ENCODE peak calls at places on chromosomes 13 and 19, in nine cellular contexts. R is lung, F is right atrium auricular region, Q is bronchial epithelial cell, S is foreskin fibroblast, M is mammary epithelial cell, E is tibial nerve, H is uterus, P is IMR-90. Z is an unnamed sample.

GRCh38 chr13:27918041-27918917 is 1.5 kb upstream of the PDX1 start:
- DNase-seq in R (no peak), F (no peak), Q (no peak), S (no peak), M (no peak), E (no peak), H (no peak), P (no peak), Z (no peak)

GRCh38 chr19:3979289-3979673 is 6.0 kb downstream of the EEF2 start:
- DNase-seq in R (no peak), F (no peak), Q (no peak), S (no peak), M (no peak), E (no peak), H (no peak), P (no peak), Z (no peak)

GRCh38 chr19:5967571-5967970 is 10.4 kb downstream of the RANBP3 start:
- DNase-seq in R (no peak), F (no peak), Q (no peak), S (no peak), M (no peak), E (no peak), H (no peak), P (no peak), Z (no peak)

GRCh38 chr19:13208964-13209796 is 59.0 kb downstream of the IER2 start:
- DNase-seq in R (no peak), F (no peak), Q (no peak), S (no peak), M (no peak), E (no peak), H (no peak), P (no peak), Z (no peak)

GRCh38 chr13:33728271-33729037 is 89.5 kb upstream of the RFC3 start:
- DNase-seq in R (peak), F (peak), Q (peak), S (no peak), M (peak), E (peak), H (no peak), P (no peak), Z (no peak)

GRCh38 chr19:57558525-57558924 is 1.1 kb downstream of the ZNF550 start:
- DNase-seq in R (no peak), F (no peak), Q (peak), S (no peak), M (no peak), E (no peak), H (no peak), P (peak), Z (no peak)

GRCh38 chr13:97274782-97275252 is 52.7 kb downstream of the MBNL2 start:
- DNase-seq in R (no peak), F (no peak), Q (peak), S (no peak), M (peak), E (no peak), H (no peak), P (peak), Z (no peak)

GRCh38 chr19:57280913-57281425 is 684 bp downstream of the ZNF460 start:
- DNase-seq in R (no peak), F (no peak), Q (no peak), S (no peak), M (peak), E (no peak), H (no peak), P (no peak), Z (no peak)

GRCh38 chr13:34137200-34137599 is 319.3 kb downstream of the RFC3 start:
- DNase-seq in R (no peak), F (no peak), Q (no peak), S (no peak), M (no peak), E (no peak), H (no peak), P (no peak), Z (no peak)

GRCh38 chr19:3163230-3163886 is 15.2 kb upstream of the S1PR4 start:
- DNase-seq in R (peak), F (no peak), Q (no peak), S (no peak), M (peak), E (peak), H (peak), P (peak), Z (no peak)

GRCh38 chr13:30708541-30708940 is 26.8 kb upstream of the ALOX5AP start:
- DNase-seq in R (no peak), F (no peak), Q (peak), S (no peak), M (no peak), E (no peak), H (no peak), P (peak), Z (no peak)

GRCh38 chr19:18416778-18417249 is 2.4 kb upstream of the SSBP4 start:
- DNase-seq in R (peak), F (peak), Q (no peak), S (peak), M (no peak), E (peak), H (peak), P (peak), Z (no peak)

GRCh38 chr13:76339649-76340048 is 546.6 kb downstream of the KCTD12 start:
- DNase-seq in R (no peak), F (no peak), Q (no peak), S (no peak), M (no peak), E (no peak), H (no peak), P (no peak), Z (no peak)

GRCh38 chr19:43651758-43652545 is 12.3 kb upstream of the CADM4 start:
- DNase-seq in R (peak), F (no peak), Q (peak), S (peak), M (no peak), E (peak), H (peak), P (peak), Z (no peak)

GRCh38 chr19:995051-995827 is 5.0 kb upstream of the GRIN3B start:
- DNase-seq in R (peak), F (no peak), Q (no peak), S (no peak), M (no peak), E (no peak), H (no peak), P (no peak), Z (no peak)

GRCh38 chr19:32339988-32340874 is 5.2 kb upstream of the ZNF507 start:
- DNase-seq in R (peak), F (peak), Q (peak), S (no peak), M (no peak), E (peak), H (peak), P (peak), Z (no peak)

GRCh38 chr13:76637651-76638111 is 248.5 kb downstream of the KCTD12 start:
- DNase-seq in R (no peak), F (no peak), Q (no peak), S (peak), M (no peak), E (no peak), H (no peak), P (peak), Z (no peak)

GRCh38 chr13:41502021-41502420 is 44.7 kb downstream of the RGCC start:
- DNase-seq in R (no peak), F (no peak), Q (no peak), S (no peak), M (no peak), E (no peak), H (no peak), P (no peak), Z (no peak)

GRCh38 chr13:101157261-101157660 is 259.0 kb downstream of the NALCN start:
- DNase-seq in R (no peak), F (no peak), Q (peak), S (no peak), M (peak), E (no peak), H (no peak), P (no peak), Z (no peak)

GRCh38 chr19:19627716-19628498 is at the start of gene LPAR2:
- DNase-seq in R (peak), F (no peak), Q (no peak), S (no peak), M (peak), E (no peak), H (no peak), P (no peak), Z (no peak)

GRCh38 chr13:50090211-50090610 is 75.0 kb downstream of the KCNRG start:
- DNase-seq in R (no peak), F (no peak), Q (no peak), S (no peak), M (no peak), E (no peak), H (no peak), P (no peak), Z (no peak)

GRCh38 chr13:38180670-38181069 is 169.0 kb upstream of the UFM1 start:
- DNase-seq in R (no peak), F (no peak), Q (no peak), S (no peak), M (no peak), E (no peak), H (no peak), P (no peak), Z (no peak)
- H3K4me3 ChIP-seq in R (no peak), F (no peak), Q (no peak), S (peak), M (peak), E (no peak), H (no peak), P (peak), Z (peak)

GRCh38 chr13:75214846-75215245 is 267.1 kb downstream of the TBC1D4 start:
- DNase-seq in R (no peak), F (no peak), Q (peak), S (no peak), M (peak), E (no peak), H (no peak), P (no peak), Z (no peak)
- TF ChIP-seq CTCF in R (no peak), F (no peak), Q (no peak), S (no peak), M (no peak), E (no peak), H (no peak), P (no peak), Z (no peak)

GRCh38 chr19:53157601-53158000 is 1.3 kb downstream of the ZNF347 start:
- DNase-seq in R (no peak), F (no peak), Q (no peak), S (peak), M (peak), E (no peak), H (no peak), P (peak), Z (no peak)

GRCh38 chr19:53160350-53160749 is 1.5 kb upstream of the ZNF347 start:
- DNase-seq in R (no peak), F (no peak), Q (no peak), S (no peak), M (no peak), E (no peak), H (no peak), P (no peak), Z (no peak)

GRCh38 chr19:53161123-53161522 is 2.3 kb upstream of the ZNF347 start:
- DNase-seq in R (no peak), F (no peak), Q (no peak), S (no peak), M (no peak), E (no peak), H (no peak), P (no peak), Z (no peak)

GRCh38 chr19:53156888-53157287 is 2.0 kb downstream of the ZNF347 start:
- DNase-seq in R (no peak), F (no peak), Q (no peak), S (no peak), M (no peak), E (no peak), H (no peak), P (no peak), Z (no peak)

GRCh38 chr19:53158119-53158656 is 665 bp downstream of the ZNF347 start:
- DNase-seq in R (peak), F (no peak), Q (no peak), S (peak), M (peak), E (no peak), H (peak), P (peak), Z (no peak)
- H3K4me3 ChIP-seq in R (peak), F (peak), Q (peak), S (peak), M (peak), E (peak), H (peak), P (peak), Z (peak)

GRCh38 chr13:110770678-110771077 is 57.2 kb downstream of the ING1 start:
- DNase-seq in R (no peak), F (no peak), Q (no peak), S (no peak), M (no peak), E (no peak), H (no peak), P (no peak), Z (no peak)

GRCh38 chr13:110774051-110774450 is 60.6 kb downstream of the ING1 start:
- DNase-seq in R (no peak), F (no peak), Q (no peak), S (no peak), M (no peak), E (no peak), H (no peak), P (no peak), Z (no peak)

GRCh38 chr13:110773480-110773879 is 60.0 kb downstream of the ING1 start:
- DNase-seq in R (no peak), F (no peak), Q (no peak), S (no peak), M (no peak), E (no peak), H (no peak), P (no peak), Z (no peak)

GRCh38 chr13:110771194-110771593 is 57.7 kb downstream of the ING1 start:
- DNase-seq in R (no peak), F (no peak), Q (no peak), S (no peak), M (no peak), E (no peak), H (no peak), P (peak), Z (no peak)

DNA sequence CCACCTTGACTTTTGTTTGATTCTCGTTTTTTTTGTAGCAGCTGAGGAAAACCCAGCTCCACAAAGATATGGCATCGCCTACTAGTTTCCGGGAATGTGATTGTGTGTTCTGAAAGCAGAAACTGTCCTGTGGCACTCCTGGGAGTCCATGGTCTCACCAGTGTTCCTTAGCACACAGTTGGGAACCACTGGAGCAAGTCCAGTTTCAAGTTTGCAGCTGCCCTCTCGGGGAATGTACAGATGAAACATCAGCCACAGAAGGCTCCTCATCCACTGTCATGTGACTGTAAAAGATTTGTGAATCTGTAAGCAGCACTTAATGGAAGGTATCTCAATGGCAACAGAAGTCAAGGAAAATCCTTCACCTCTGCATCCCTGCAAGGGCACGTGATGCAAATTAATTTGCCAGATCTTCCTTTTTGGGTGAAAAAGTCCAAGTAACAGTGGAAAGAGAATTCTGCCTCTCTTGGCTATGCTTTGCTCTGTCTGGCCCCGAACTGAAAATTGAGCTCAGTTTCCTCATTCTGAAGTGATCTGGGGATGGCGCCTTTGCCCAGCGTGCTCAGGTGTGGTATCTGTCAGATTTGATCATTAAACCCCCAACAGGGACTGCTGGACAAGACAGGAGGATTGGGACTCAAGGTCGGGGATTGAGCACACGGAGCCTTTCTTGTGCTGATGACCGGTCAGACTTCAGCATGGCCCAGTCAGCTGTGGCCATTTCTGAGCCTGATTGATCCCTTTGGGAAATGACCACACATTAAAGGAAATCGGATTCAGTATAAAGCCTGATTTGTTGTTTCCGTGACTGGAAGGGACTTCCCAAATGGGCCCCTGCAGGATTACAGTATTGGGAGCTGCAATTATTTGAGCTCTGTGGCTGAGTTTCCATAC is 58.8 kb downstream of the ING1 start:
- DNase-seq in R (no peak), F (no peak), Q (no peak), S (no peak), M (no peak), E (no peak), H (no peak), P (no peak), Z (no peak)
- TF ChIP-seq CTCF in R (no peak), F (no peak), Q (no peak), S (no peak), M (no peak), E (no peak), H (no peak), P (no peak), Z (no peak)

GRCh38 chr19:47780215-47780551 is 1.7 kb downstream of the SELENOW start:
- DNase-seq in R (no peak), F (no peak), Q (no peak), S (no peak), M (no peak), E (no peak), H (no peak), P (no peak), Z (no peak)
- H3K4me3 ChIP-seq in R (peak), F (peak), Q (peak), S (peak), M (peak), E (peak), H (peak), P (no peak), Z (peak)

DNA sequence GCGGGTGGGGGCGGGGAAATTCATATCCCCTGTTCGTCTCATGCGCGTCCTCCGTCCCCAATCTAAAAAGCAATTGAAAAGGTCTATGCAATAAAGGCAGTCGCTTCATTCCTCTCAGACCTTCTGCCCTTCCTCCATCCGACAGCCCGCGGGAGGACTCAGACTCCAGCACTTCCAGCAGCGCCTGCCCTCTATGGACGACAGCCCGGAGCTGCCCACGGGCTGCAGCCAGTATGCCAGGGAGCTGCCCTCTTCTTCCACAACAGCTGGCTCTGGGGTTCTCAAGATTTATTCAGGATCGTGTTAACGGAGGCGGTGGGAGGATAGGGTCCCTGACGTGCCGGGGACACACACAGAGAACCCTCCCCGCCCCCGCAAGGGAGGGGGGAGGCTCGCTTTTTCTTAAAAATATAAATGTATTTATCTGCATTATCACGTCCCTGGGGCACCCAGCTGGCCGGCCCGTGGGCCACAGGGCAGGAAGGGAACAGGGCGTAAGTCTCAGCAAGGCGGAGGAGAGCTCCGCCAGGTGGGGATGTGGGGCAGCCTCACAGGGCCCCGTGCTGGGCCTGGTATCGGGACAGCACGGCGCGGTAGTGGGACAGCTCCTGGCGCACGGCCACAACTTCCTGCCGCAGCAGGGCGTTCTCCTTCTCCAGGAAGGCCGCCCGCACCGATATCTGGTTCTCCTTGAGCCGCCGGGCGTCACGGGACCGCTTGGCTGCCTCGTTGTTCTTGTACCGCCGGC is 6.7 kb downstream of the DBP start:
- DNase-seq in R (no peak), F (peak), Q (no peak), S (no peak), M (no peak), E (no peak), H (peak), P (no peak), Z (no peak)
- TF ChIP-seq CTCF in R (no peak), F (peak), Q (no peak), S (no peak), M (no peak), E (peak), H (no peak), P (peak), Z (no peak)

GRCh38 chr19:45091031-45091918 is 1.7 kb upstream of the PPP1R37 start:
- DNase-seq in R (peak), F (peak), Q (peak), S (peak), M (peak), E (peak), H (peak), P (peak), Z (peak)
- H3K4me3 ChIP-seq in R (peak), F (peak), Q (peak), S (peak), M (peak), E (peak), H (peak), P (peak), Z (peak)

GRCh38 chr19:50498219-50499056 is 12.6 kb downstream of the JOSD2 start:
- DNase-seq in R (no peak), F (no peak), Q (no peak), S (no peak), M (no peak), E (no peak), H (no peak), P (no peak), Z (no peak)

GRCh38 chr19:50501186-50501567 is 9.8 kb downstream of the JOSD2 start:
- DNase-seq in R (no peak), F (no peak), Q (no peak), S (no peak), M (no peak), E (no peak), H (no peak), P (no peak), Z (no peak)

GRCh38 chr19:50501568-50502475 is 9.2 kb downstream of the JOSD2 start:
- DNase-seq in R (no peak), F (no peak), Q (no peak), S (no peak), M (no peak), E (no peak), H (no peak), P (no peak), Z (no peak)

GRCh38 chr19:50500753-50501151 is 10.2 kb downstream of the JOSD2 start:
- DNase-seq in R (no peak), F (no peak), Q (no peak), S (no peak), M (no peak), E (no peak), H (no peak), P (no peak), Z (no peak)

GRCh38 chr19:50500060-50500752 is 10.8 kb downstream of the JOSD2 start:
- DNase-seq in R (no peak), F (no peak), Q (no peak), S (no peak), M (no peak), E (no peak), H (peak), P (no peak), Z (no peak)
- TF ChIP-seq CTCF in R (no peak), F (peak), Q (no peak), S (no peak), M (no peak), E (no peak), H (no peak), P (peak), Z (peak)

GRCh38 chr19:40754611-40755247 is 3.7 kb downstream of the SNRPA start:
- DNase-seq in R (no peak), F (no peak), Q (no peak), S (no peak), M (no peak), E (no peak), H (no peak), P (peak), Z (no peak)
- H3K4me3 ChIP-seq in R (no peak), F (no peak), Q (no peak), S (no peak), M (no peak), E (peak), H (no peak), P (no peak), Z (no peak)

Z was measured in AG04449.